ENCODE peak calls at places on chromosomes 1 and 21, in nine cellular contexts. F, V, Z, C, D, S, I, N and H are unnamed samples.

GRCh38 chr1:160618763-160619274 is 28.0 kb downstream of the SLAMF1 start:
- DNase-seq in F (no peak), V (no peak), Z (no peak), C (peak; percentile 31), D (no peak), S (peak; percentile 16), I (no peak), N (no peak), H (no peak)

GRCh38 chr1:86155807-86156561 is 588 bp downstream of the COL24A1 start:
- DNase-seq in F (no peak), V (peak; percentile 55), Z (peak; percentile 43), C (no peak), D (peak; percentile 67), S (peak; percentile 8), I (no peak), N (peak; percentile 14), H (no peak)

GRCh38 chr1:246690100-246690499 is 34.1 kb upstream of the SCCPDH start:
- DNase-seq in F (no peak), V (no peak), Z (no peak), C (no peak), D (no peak), S (no peak), I (no peak), N (no peak), H (no peak)

GRCh38 chr1:66676616-66677298 is 75.5 kb upstream of the DYNLT5 start:
- DNase-seq in F (peak; percentile 92), V (no peak), Z (peak; percentile 77), C (no peak), D (no peak), S (no peak), I (no peak), N (peak; percentile 30), H (peak; percentile 87)

GRCh38 chr1:212467843-212468482 is 35.2 kb downstream of the NENF start:
- DNase-seq in F (no peak), V (no peak), Z (peak; percentile 20), C (no peak), D (no peak), S (no peak), I (no peak), N (no peak), H (no peak)

GRCh38 chr1:53145942-53146708 is 3.7 kb upstream of the SLC1A7 start:
- DNase-seq in F (peak; percentile 99), V (peak; percentile 41), Z (peak; percentile 99), C (peak; percentile 93), D (peak; percentile 91), S (peak; percentile 92), I (peak; percentile 75), N (peak; percentile 73), H (peak; percentile 98)

GRCh38 chr21:44407493-44407892 is 47.8 kb upstream of the LRRC3 start:
- DNase-seq in F (no peak), V (peak; percentile 0), Z (no peak), C (no peak), D (no peak), S (no peak), I (no peak), N (no peak), H (no peak)

GRCh38 chr1:216723274-216723780 is at the start of gene ESRRG:
- DNase-seq in F (no peak), V (peak; percentile 79), Z (no peak), C (no peak), D (peak; percentile 80), S (peak; percentile 100), I (no peak), N (no peak), H (no peak)

GRCh38 chr1:7518411-7518810 is 252.7 kb upstream of the VAMP3 start:
- DNase-seq in F (no peak), V (no peak), Z (no peak), C (no peak), D (peak; percentile 39), S (no peak), I (no peak), N (no peak), H (no peak)

GRCh38 chr21:39016740-39017315 is 166.4 kb downstream of the PSMG1 start:
- DNase-seq in F (no peak), V (no peak), Z (peak; percentile 54), C (no peak), D (no peak), S (no peak), I (no peak), N (no peak), H (peak; percentile 33)

GRCh38 chr1:244862354-244862698 is 2.0 kb downstream of the HNRNPU start:
- DNase-seq in F (no peak), V (no peak), Z (peak; percentile 17), C (no peak), D (no peak), S (no peak), I (no peak), N (no peak), H (no peak)

GRCh38 chr1:244861683-244862082 is 2.7 kb downstream of the HNRNPU start:
- DNase-seq in F (no peak), V (peak; percentile 15), Z (no peak), C (no peak), D (no peak), S (no peak), I (no peak), N (no peak), H (no peak)

GRCh38 chr1:244860914-244861610 is 3.3 kb downstream of the HNRNPU start:
- DNase-seq in F (no peak), V (peak; percentile 63), Z (no peak), C (no peak), D (no peak), S (no peak), I (no peak), N (no peak), H (no peak)

GRCh38 chr1:244858357-244858756 is 6.0 kb downstream of the HNRNPU start:
- DNase-seq in F (no peak), V (no peak), Z (no peak), C (no peak), D (no peak), S (no peak), I (no peak), N (no peak), H (no peak)

DNA sequence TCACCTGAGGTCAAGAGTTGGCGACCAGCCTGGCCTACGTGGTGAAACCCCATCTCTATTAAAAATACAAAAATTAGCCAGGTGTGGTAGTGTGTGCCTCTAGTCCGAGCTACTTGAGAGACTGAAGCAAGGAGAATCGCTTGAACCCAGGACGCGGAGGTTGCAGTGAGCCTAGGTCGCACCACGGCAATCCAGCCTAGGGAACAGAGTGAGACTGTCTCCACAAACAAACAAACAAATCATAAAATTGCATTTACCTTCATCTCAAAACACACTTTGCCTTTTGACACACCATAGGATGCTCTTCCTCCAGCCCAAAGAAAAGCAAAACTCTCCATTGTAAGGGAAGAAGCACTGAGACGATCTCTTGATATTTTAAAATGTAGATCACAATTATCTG is 4.3 kb downstream of the HNRNPU start:
- DNase-seq in F (no peak), V (no peak), Z (no peak), C (no peak), D (no peak), S (no peak), I (no peak), N (no peak), H (no peak)
- H3K4me3 ChIP-seq in F (peak overlapping the region; percentile 4), V (peak overlapping the region; percentile 77), Z (peak overlapping the region; percentile 20), C (peak overlapping the region; percentile 100), D (peak overlapping the region; percentile 99), S (no peak overlapping the region), I (peak overlapping the region; percentile 98), N (no peak overlapping the region), H (no peak overlapping the region)

GRCh38 chr1:18852501-18852900 is 7.0 kb downstream of the TAS1R2 start:
- DNase-seq in F (no peak), V (no peak), Z (no peak), C (no peak), D (no peak), S (no peak), I (no peak), N (no peak), H (no peak)

GRCh38 chr1:18854331-18855025 is 5.0 kb downstream of the TAS1R2 start:
- DNase-seq in F (no peak), V (no peak), Z (no peak), C (no peak), D (no peak), S (no peak), I (no peak), N (no peak), H (no peak)

DNA sequence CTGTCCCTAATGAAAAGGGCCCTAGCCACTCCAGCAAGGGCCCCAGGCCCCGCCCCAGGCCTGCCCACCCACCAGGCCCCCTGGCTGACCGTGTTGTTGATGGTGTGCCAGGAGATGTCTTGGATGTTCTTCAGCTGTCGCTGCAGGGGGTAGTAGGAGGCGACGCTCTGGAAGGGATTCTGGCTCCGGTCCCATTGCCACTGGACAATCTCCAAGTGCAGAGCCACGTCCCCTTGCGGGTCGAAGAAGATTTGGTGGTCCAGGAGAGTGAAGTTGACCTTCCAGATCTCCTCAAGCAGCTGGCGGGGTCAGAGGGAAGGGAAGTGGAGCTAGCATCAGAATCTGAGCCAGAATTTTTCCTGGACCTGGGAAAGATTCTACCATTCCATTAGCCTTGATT is 10.2 kb downstream of the TAS1R2 start:
- DNase-seq in F (no peak), V (no peak), Z (no peak), C (no peak), D (no peak), S (no peak), I (no peak), N (no peak), H (no peak)
- TF ChIP-seq CTCF in F (no peak), V (no peak), Z (no peak), C (no peak), D (no peak), S (no peak), I (no peak), N (no peak), H (no peak)

GRCh38 chr1:37317870-37318431 is 156.4 kb upstream of the ZC3H12A start:
- DNase-seq in F (no peak), V (no peak), Z (no peak), C (no peak), D (no peak), S (no peak), I (no peak), N (no peak), H (no peak)
- H3K4me3 ChIP-seq in F (no peak overlapping the region), V (no peak overlapping the region), Z (no peak overlapping the region), C (no peak overlapping the region), D (no peak overlapping the region), S (no peak overlapping the region), I (no peak overlapping the region), N (no peak overlapping the region), H (no peak overlapping the region)

GRCh38 chr1:102550729-102551384 is 554.1 kb upstream of the OLFM3 start:
- DNase-seq in F (no peak), V (peak; percentile 53), Z (peak; percentile 2), C (no peak), D (no peak), S (peak; percentile 70), I (no peak), N (no peak), H (no peak)
- TF ChIP-seq CTCF in F (peak; percentile 55), V (peak; percentile 52), Z (peak; percentile 19), C (no peak), D (no peak), S (peak; percentile 63), I (no peak), N (no peak), H (peak; percentile 76)